ENCODE peak calls at places on chromosomes 6 and 20, in nine cellular contexts. Z, P, S, W, T, C, A, L and E are unnamed samples.
A peak's percentile ranks its signal among the peaks of the same experiment; 100 is the strongest.

GRCh38 chr6:113428702-113429101 is 428.4 kb upstream of the MARCKS start:
- DNase-seq in S (no peak), C (no peak), P (no peak), W (no peak), L (no peak), T (no peak), Z (no peak), A (no peak), E (no peak)

GRCh38 chr6:159973406-159973805 is 4.5 kb downstream of the IGF2R start:
- DNase-seq in C (no peak), T (no peak), L (no peak), S (no peak), P (no peak), Z (no peak), A (no peak), W (no peak), E (no peak)

GRCh38 chr6:98833101-98834059 is 994 bp upstream of the POU3F2 start:
- DNase-seq in W (peak; percentile 58), A (no peak), P (peak; percentile 58), Z (peak; percentile 71), S (no peak), C (no peak), L (no peak), T (peak; percentile 76), E (no peak)

GRCh38 chr6:79076160-79076559 is 1.9 kb downstream of the PHIP start:
- DNase-seq in L (no peak), C (no peak), P (no peak), W (peak; percentile 43), Z (no peak), A (no peak), S (no peak), T (no peak), E (no peak)

GRCh38 chr6:144285798-144286502 is 815 bp downstream of the UTRN start:
- DNase-seq in W (no peak), L (no peak), Z (peak; percentile 65), C (peak; percentile 40), A (peak; percentile 90), P (peak; percentile 64), S (no peak), T (peak; percentile 83), E (peak; percentile 87)

GRCh38 chr20:11235058-11235457 is 561.3 kb upstream of the JAG1 start:
- DNase-seq in P (no peak), C (no peak), L (no peak), W (peak; percentile 79), T (no peak), S (peak; percentile 85), A (no peak), Z (peak; percentile 52), E (no peak)

GRCh38 chr6:131963063-131963462 is 11.9 kb upstream of the CCN2 start:
- DNase-seq in S (no peak), A (no peak), W (no peak), L (no peak), Z (no peak), T (no peak), C (no peak), P (no peak), E (no peak)

GRCh38 chr6:142706200-142706599 is 238.8 kb downstream of the HIVEP2 start:
- DNase-seq in L (no peak), S (no peak), W (no peak), P (no peak), T (no peak), C (no peak), A (no peak), Z (no peak), E (no peak)

GRCh38 chr6:157741889-157742615 is 81.0 kb upstream of the SNX9 start:
- DNase-seq in W (peak; percentile 28), A (no peak), S (no peak), Z (no peak), L (no peak), T (no peak), C (no peak), P (no peak), E (no peak)

GRCh38 chr20:41509801-41510200 is 108.4 kb downstream of the CHD6 start:
- DNase-seq in T (no peak), W (peak; percentile 29), L (no peak), P (no peak), A (no peak), C (no peak), S (no peak), Z (no peak), E (no peak)

GRCh38 chr6:24666097-24666615 is 543 bp downstream of the TDP2 start:
- DNase-seq in S (peak; percentile 11), L (no peak), Z (no peak), C (no peak), W (peak; percentile 48), P (peak; percentile 72), A (peak; percentile 75), T (peak; percentile 57), E (no peak)

GRCh38 chr6:5894357-5894756 is 112.4 kb downstream of the NRN1 start:
- DNase-seq in W (no peak), P (no peak), Z (no peak), A (no peak), C (no peak), S (no peak), L (no peak), T (no peak), E (no peak)

GRCh38 chr6:91761621-91762020 is 1174.7 kb upstream of the MAP3K7 start:
- DNase-seq in P (no peak), A (no peak), T (no peak), W (no peak), Z (no peak), C (no peak), L (no peak), S (no peak), E (no peak)

GRCh38 chr20:57330998-57331397 is 1.4 kb downstream of the SPO11 start:
- DNase-seq in S (no peak), L (no peak), C (no peak), P (no peak), W (no peak), Z (no peak), T (no peak), A (no peak), E (no peak)

GRCh38 chr20:57332105-57333089 is 2.8 kb downstream of the SPO11 start:
- DNase-seq in L (no peak), W (no peak), C (no peak), P (no peak), T (peak; percentile 14), A (no peak), S (no peak), Z (peak; percentile 16), E (no peak)

GRCh38 chr20:57329608-57330221 is at the start of gene SPO11:
- DNase-seq in W (no peak), T (peak; percentile 61), P (no peak), A (no peak), C (no peak), L (no peak), Z (peak; percentile 91), S (no peak), E (peak; percentile 83)

DNA sequence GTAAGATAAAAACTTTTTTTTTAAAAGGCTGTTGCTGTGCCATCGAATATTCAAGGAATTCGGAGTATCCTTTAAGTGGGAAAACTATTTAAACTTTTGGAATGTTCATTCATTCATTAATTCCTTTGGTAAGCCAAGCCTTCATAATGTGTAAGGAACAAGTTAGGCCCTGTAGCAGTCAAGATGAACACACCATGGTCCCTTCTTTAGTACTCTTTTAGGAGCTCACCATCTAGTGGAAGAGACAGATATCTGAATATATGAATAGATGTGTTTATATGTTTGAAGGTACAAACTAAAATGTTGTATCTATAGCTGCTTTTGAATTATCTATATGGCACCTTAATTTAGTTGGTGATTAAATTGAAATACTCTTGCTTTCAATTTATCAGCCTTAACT is 5.8 kb downstream of the SPO11 start:
- DNase-seq in L (no peak), W (peak; percentile 16), P (no peak), S (no peak), C (no peak), T (no peak), A (no peak), Z (no peak), E (no peak)
- TF ChIP-seq CTCF in L (peak; percentile 31), W (no peak), P (no peak), S (no peak), C (peak; percentile 16), T (no peak), A (no peak), Z (no peak), E (peak; percentile 20)

DNA sequence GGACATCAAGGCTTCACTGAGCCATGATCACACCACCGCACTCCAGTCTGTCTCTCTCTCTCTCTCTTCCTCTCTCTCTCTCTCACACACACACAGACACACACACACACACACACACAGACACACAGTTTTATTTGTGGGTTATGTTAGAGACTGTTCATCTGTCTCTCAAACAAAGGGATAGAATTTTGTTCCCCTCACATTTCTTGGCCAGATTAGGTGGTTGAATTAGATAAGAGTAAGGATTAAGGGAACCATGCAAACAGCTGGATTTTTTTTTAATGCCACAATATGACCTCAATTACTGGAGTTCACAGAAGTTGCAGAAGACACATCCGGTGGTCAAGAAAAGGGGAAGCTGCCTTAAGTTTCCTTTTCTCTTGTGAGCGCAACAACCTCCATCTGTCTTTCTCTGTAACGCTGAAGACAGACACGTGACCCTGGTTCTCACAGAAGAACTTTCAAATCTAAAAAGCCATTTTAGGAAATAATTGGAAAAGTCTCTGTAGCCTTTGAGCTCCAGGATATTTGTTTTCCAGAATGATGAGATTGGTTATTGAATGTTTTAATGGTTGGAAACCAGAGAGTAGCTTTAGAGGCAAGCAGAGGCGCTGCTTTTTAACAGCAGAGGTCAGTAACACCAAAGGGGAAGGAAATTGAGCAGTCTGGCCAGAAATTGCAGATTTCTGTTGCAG is 33.0 kb upstream of the LGSN start:
- DNase-seq in P (peak; percentile 43), C (no peak), T (peak; percentile 54), S (peak; percentile 16), Z (peak; percentile 52), W (peak; percentile 39), A (no peak), L (peak; percentile 36), E (no peak)
- TF ChIP-seq CTCF in P (no peak), C (peak; percentile 60), T (peak; percentile 73), S (peak; percentile 71), Z (peak; percentile 79), W (peak; percentile 64), A (no peak), L (peak; percentile 82), E (peak; percentile 61)

GRCh38 chr6:139131736-139132285 is 3.1 kb upstream of the HECA start:
- DNase-seq in P (no peak), W (no peak), L (no peak), S (no peak), Z (no peak), A (no peak), T (no peak), C (no peak), E (no peak)
- TF ChIP-seq CTCF in P (no peak), W (no peak), L (no peak), S (no peak), Z (no peak), A (no peak), T (no peak), C (no peak), E (no peak)

DNA sequence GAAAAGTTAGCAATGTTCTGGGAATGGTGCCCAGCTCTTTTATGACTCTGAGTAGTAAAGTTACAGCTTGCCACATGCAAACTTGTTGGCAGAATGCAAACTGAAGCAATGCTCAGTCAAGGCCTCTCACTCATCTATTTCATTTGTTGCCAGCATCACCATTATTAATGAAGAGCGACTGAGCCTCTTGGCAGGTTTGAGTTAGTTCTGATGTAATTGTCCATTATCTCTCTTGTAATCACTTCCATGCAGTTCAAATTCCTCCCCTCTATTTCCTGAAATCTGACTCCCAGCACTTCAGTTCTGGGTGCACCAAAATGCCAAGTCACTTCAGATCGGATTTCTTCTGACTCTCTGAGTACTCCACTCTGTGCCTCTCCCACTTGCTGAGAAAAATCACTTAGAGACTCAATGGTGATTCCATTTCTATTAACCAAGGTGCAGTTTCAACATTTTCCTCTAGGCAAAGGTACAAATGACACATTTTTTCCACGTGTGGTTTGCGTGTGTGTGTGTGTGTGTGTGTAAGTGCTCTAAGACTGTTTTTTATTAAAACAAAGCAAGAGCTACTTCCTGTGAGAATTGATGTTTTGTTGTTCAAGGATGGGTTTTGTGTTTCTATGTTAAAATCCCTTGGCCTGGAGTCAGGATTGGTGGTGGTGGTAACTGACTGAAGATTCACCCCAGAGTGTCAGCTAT is 154.2 kb upstream of the STMND1 start:
- DNase-seq in T (peak; percentile 72), S (peak; percentile 96), A (no peak), Z (peak; percentile 52), W (peak; percentile 94), C (no peak), P (no peak), L (peak; percentile 36), E (no peak)
- TF ChIP-seq CTCF in T (no peak), S (no peak), A (no peak), Z (no peak), W (no peak), C (no peak), P (no peak), L (no peak), E (no peak)